ENCODE peak calls at places on chromosomes 3 and 15, in eight cellular contexts. A, T, V, F, D, G, U and E are unnamed samples.

GRCh38 chr15:61598655-61599054 is 369.6 kb upstream of the RORA start:
- DNase-seq in A (no peak), D (no peak), V (no peak), F (no peak), G (no peak), T (peak), U (no peak), E (no peak)

GRCh38 chr3:168544097-168544957 is 448.6 kb upstream of the GOLIM4 start:
- DNase-seq in D (no peak), A (no peak), G (no peak), V (no peak), U (no peak), F (no peak), T (no peak), E (no peak)

GRCh38 chr3:195583831-195584542 is at the start of gene APOD:
- DNase-seq in T (no peak), A (peak), D (no peak), V (no peak), G (peak), U (no peak), F (no peak), E (no peak)

GRCh38 chr3:100005670-100006393 is 108.5 kb downstream of the FILIP1L start:
- DNase-seq in U (no peak), A (no peak), T (no peak), D (no peak), V (no peak), F (no peak), G (no peak), E (no peak)

GRCh38 chr3:158273646-158274045 is 163.8 kb downstream of the RSRC1 start:
- DNase-seq in F (no peak), U (no peak), A (no peak), V (no peak), D (no peak), G (no peak), T (no peak), E (no peak)

GRCh38 chr3:11609481-11609880 is 34.2 kb downstream of the VGLL4 start:
- DNase-seq in F (no peak), D (no peak), G (no peak), A (no peak), T (no peak), V (no peak), U (no peak), E (no peak)

GRCh38 chr3:55524565-55525244 is 37.6 kb upstream of the WNT5A start:
- DNase-seq in D (no peak), T (no peak), A (no peak), G (no peak), V (no peak), F (no peak), U (no peak), E (no peak)

GRCh38 chr3:50321844-50322385 is 630 bp downstream of the HYAL2 start:
- DNase-seq in V (no peak), U (no peak), G (peak), T (no peak), F (no peak), D (no peak), A (no peak), E (no peak)

GRCh38 chr3:132569153-132569552 is 27.9 kb upstream of the ACKR4 start:
- DNase-seq in G (no peak), U (no peak), D (no peak), A (no peak), T (no peak), V (no peak), F (no peak), E (no peak)

GRCh38 chr3:13111874-13112520 is 38.8 kb upstream of the IQSEC1 start:
- DNase-seq in U (no peak), G (peak), V (no peak), A (no peak), F (no peak), D (no peak), T (no peak), E (no peak)

GRCh38 chr3:129023909-129024308 is 22.8 kb downstream of the EFCC1 start:
- DNase-seq in A (no peak), V (no peak), F (peak), G (peak), T (no peak), U (no peak), D (no peak), E (no peak)

GRCh38 chr15:73571346-73571745 is 61.8 kb downstream of the NPTN start:
- DNase-seq in A (no peak), G (no peak), D (no peak), U (no peak), V (no peak), T (peak), F (no peak), E (no peak)

GRCh38 chr3:96831175-96831574 is 16.8 kb downstream of the EPHA6 start:
- DNase-seq in D (no peak), V (no peak), T (no peak), F (no peak), G (peak), A (no peak), U (no peak), E (no peak)

GRCh38 chr15:100671858-100672543 is 69.6 kb downstream of the ASB7 start:
- DNase-seq in T (no peak), D (no peak), G (peak), F (no peak), A (no peak), U (no peak), V (no peak), E (no peak)

GRCh38 chr3:113097821-113098516 is 107.2 kb downstream of the GTPBP8 start:
- DNase-seq in A (no peak), U (no peak), V (no peak), F (no peak), D (no peak), T (no peak), G (peak), E (no peak)

GRCh38 chr3:85726241-85726640 is 767.5 kb downstream of the CADM2 start:
- DNase-seq in U (no peak), A (no peak), D (no peak), V (no peak), T (no peak), G (peak), F (no peak), E (no peak)

GRCh38 chr3:143627336-143627735 is 220.9 kb downstream of the SLC9A9 start:
- DNase-seq in V (no peak), A (no peak), F (no peak), T (no peak), G (no peak), D (no peak), U (no peak), E (no peak)